ENCODE peak calls at places on chromosomes 7 and 10, in four cellular contexts. C is transverse colon, I is NCI-H1092 treated with DMSO at 0.1 percent for 48 hours, R is dorsolateral prefrontal cortex. A is an unnamed sample.

GRCh38 chr7:139700505-139701235 is 77.1 kb downstream of the HIPK2 start:
- DNase-seq in C (no peak), I (no peak), R (no peak), A (no peak)

GRCh38 chr7:44236333-44236728 is 35.6 kb downstream of the YKT6 start:
- DNase-seq in C (no peak), I (no peak), R (no peak), A (peak)

GRCh38 chr7:2172311-2173183 is 60.2 kb downstream of the MAD1L1 start:
- DNase-seq in C (peak), I (peak), R (peak), A (no peak)

GRCh38 chr7:112414855-112415490 is 35.3 kb upstream of the IFRD1 start:
- DNase-seq in C (no peak), I (peak), R (no peak), A (no peak)

GRCh38 chr7:155380986-155381851 is 76.7 kb upstream of the EN2 start:
- DNase-seq in C (no peak), I (no peak), R (no peak), A (no peak)

GRCh38 chr7:112587504-112587903 is 106.7 kb downstream of the LSMEM1 start:
- DNase-seq in C (no peak), I (no peak), R (no peak), A (no peak)

GRCh38 chr10:126243976-126244375 is 144.3 kb downstream of the ADAM12 start:
- DNase-seq in C (no peak), I (no peak), R (no peak), A (no peak)

GRCh38 chr7:139774376-139774775 is 3.4 kb downstream of the HIPK2 start:
- DNase-seq in C (no peak), I (no peak), R (no peak), A (no peak)

GRCh38 chr10:14683246-14683645 is 91.5 kb downstream of the FAM107B start:
- DNase-seq in C (no peak), I (no peak), R (no peak), A (no peak)

GRCh38 chr7:133770863-133771492 is 356.2 kb upstream of the LRGUK start:
- DNase-seq in C (no peak), I (no peak), R (no peak), A (no peak)

GRCh38 chr7:128737867-128738390 is 1.2 kb upstream of the CALU start:
- DNase-seq in C (no peak), I (no peak), R (no peak), A (no peak)

GRCh38 chr7:148615085-148615750 is 24.7 kb downstream of the C7orf33 start:
- DNase-seq in C (no peak), I (no peak), R (no peak), A (no peak)

GRCh38 chr7:3861941-3862340 is 560.9 kb downstream of the SDK1 start:
- DNase-seq in C (no peak), I (no peak), R (no peak), A (no peak)

GRCh38 chr7:2546776-2547586 is 8.3 kb downstream of the BRAT1 start:
- DNase-seq in C (peak), I (no peak), R (no peak), A (no peak)

GRCh38 chr10:113709221-113709838 is 29.6 kb downstream of the CASP7 start:
- DNase-seq in C (no peak), I (peak), R (no peak), A (no peak)

GRCh38 chr7:79132844-79133451 is 320.5 kb downstream of the MAGI2 start:
- DNase-seq in C (no peak), I (no peak), R (no peak), A (no peak)

GRCh38 chr10:31134303-31134928 is 102.8 kb upstream of the ZNF438 start:
- DNase-seq in C (peak), I (peak), R (peak), A (no peak)